ENCODE peak calls at places on chromosomes 2 and 18, in five cellular contexts. A, N, Q, B and Y are unnamed samples.

GRCh38 chr2:30428827-30429461 is 18.1 kb upstream of the LCLAT1 start:
- DNase-seq in Q (no peak), A (no peak), N (no peak), B (no peak), Y (no peak)

GRCh38 chr2:3413642-3414041 is 34.1 kb downstream of the TRAPPC12 start:
- DNase-seq in N (no peak), A (no peak), Q (no peak), B (peak), Y (no peak)

GRCh38 chr2:45839388-45840251 is 188.1 kb downstream of the PRKCE start:
- DNase-seq in B (no peak), A (peak), Q (no peak), N (no peak), Y (no peak)

GRCh38 chr2:218130373-218130772 is 4.5 kb downstream of the CXCR2 start:
- DNase-seq in N (no peak), A (no peak), Q (no peak), B (no peak), Y (no peak)

GRCh38 chr2:7116516-7116915 is 199.3 kb downstream of the RNF144A start:
- DNase-seq in B (no peak), N (no peak), A (no peak), Q (no peak), Y (no peak)

GRCh38 chr2:238942080-238942761 is 94.3 kb downstream of the TWIST2 start:
- DNase-seq in B (no peak), N (no peak), A (no peak), Q (no peak), Y (no peak)

GRCh38 chr18:35694803-35695202 is 113.3 kb downstream of the GALNT1 start:
- DNase-seq in B (no peak), A (no peak), N (no peak), Q (no peak), Y (no peak)

GRCh38 chr2:146579154-146579930 is 1265.5 kb upstream of the ACVR2A start:
- DNase-seq in Q (peak), B (no peak), N (no peak), A (peak), Y (no peak)